ENCODE peak calls at places on chromosome 10, in six cellular contexts. J is GM23248, X is HCT116, C is SK-N-SH, O is PC-3, T is MM.1S. U is an unnamed sample.

GRCh38 chr10:61452655-61453641 is at the start of gene TMEM26:
- DNase-seq in C (peak), X (no peak), T (no peak), J (peak), O (no peak), U (peak)

GRCh38 chr10:71547290-71547689 is 150.6 kb downstream of the CDH23 start:
- DNase-seq in C (no peak), X (no peak), J (no peak), T (no peak), O (no peak), U (no peak)

GRCh38 chr10:101812606-101813005 is 5.6 kb downstream of the OGA start:
- DNase-seq in X (no peak), O (no peak), C (no peak), T (no peak), J (peak), U (no peak)

GRCh38 chr10:6494934-6495592 is 85.0 kb downstream of the PRKCQ start:
- DNase-seq in O (no peak), J (peak), C (no peak), X (no peak), T (no peak), U (no peak)

GRCh38 chr10:14481014-14481413 is 150.3 kb upstream of the FRMD4A start:
- DNase-seq in X (no peak), T (no peak), O (no peak), C (no peak), J (no peak), U (no peak)

GRCh38 chr10:99438890-99439289 is 8.5 kb upstream of the GOT1 start:
- DNase-seq in X (no peak), T (no peak), J (no peak), O (no peak), C (no peak), U (no peak)

GRCh38 chr10:77696584-77696983 is 59.0 kb upstream of the KCNMA1 start:
- DNase-seq in C (no peak), T (no peak), J (no peak), O (no peak), X (no peak), U (no peak)

GRCh38 chr10:104391969-104392296 is 38.3 kb downstream of the CFAP58 start:
- DNase-seq in C (no peak), X (no peak), O (no peak), J (no peak), T (no peak), U (no peak)

GRCh38 chr10:91088300-91089140 is 131.9 kb upstream of the PCGF5 start:
- DNase-seq in J (peak), O (peak), C (no peak), T (peak), X (peak), U (no peak)

GRCh38 chr10:75235375-75236177 is at the start of gene COMTD1:
- DNase-seq in T (peak), O (peak), J (peak), C (peak), X (peak), U (peak)

GRCh38 chr10:6722616-6723004 is 142.5 kb upstream of the PRKCQ start:
- DNase-seq in T (no peak), J (peak), C (no peak), O (no peak), X (peak), U (no peak)

GRCh38 chr10:97589479-97589878 is at the start of gene C10orf62:
- DNase-seq in J (no peak), O (no peak), T (no peak), C (peak), X (no peak), U (no peak)

GRCh38 chr10:10596256-10596655 is 421.4 kb upstream of the CELF2 start:
- DNase-seq in C (no peak), T (no peak), O (no peak), X (no peak), J (no peak), U (no peak)

GRCh38 chr10:43340619-43341018 is 30.8 kb upstream of the FXYD4 start:
- DNase-seq in C (no peak), X (peak), J (no peak), T (no peak), O (peak), U (no peak)

GRCh38 chr10:61992683-61993629 is 91.5 kb downstream of the ARID5B start:
- DNase-seq in X (no peak), C (peak), J (peak), T (no peak), O (peak), U (no peak)

GRCh38 chr10:89203237-89203636 is 3.9 kb downstream of the CH25H start:
- DNase-seq in J (peak), C (no peak), X (no peak), O (no peak), T (no peak), U (no peak)

GRCh38 chr10:98217793-98218192 is 50.2 kb downstream of the LOXL4 start:
- DNase-seq in O (no peak), T (no peak), C (no peak), X (no peak), J (no peak), U (no peak)

GRCh38 chr10:75803816-75804576 is 372.6 kb downstream of the LRMDA start:
- DNase-seq in J (no peak), O (no peak), C (no peak), T (no peak), X (no peak), U (no peak)

GRCh38 chr10:75611081-75611971 is 179.9 kb downstream of the LRMDA start:
- DNase-seq in X (no peak), J (no peak), T (peak), O (no peak), C (no peak), U (no peak)

GRCh38 chr10:130023454-130024230 is 59.6 kb upstream of the EBF3 start:
- DNase-seq in C (no peak), J (no peak), T (no peak), O (peak), X (no peak), U (no peak)

GRCh38 chr10:16439294-16439693 is 2.5 kb downstream of the PTER start:
- DNase-seq in O (no peak), C (no peak), X (no peak), T (no peak), J (peak), U (no peak)

GRCh38 chr10:102150970-102151773 is 1.0 kb upstream of the NOLC1 start:
- DNase-seq in O (peak), C (no peak), T (no peak), J (peak), X (no peak), U (no peak)

GRCh38 chr10:53025172-53025651 is 252.6 kb upstream of the MBL2 start:
- DNase-seq in C (no peak), O (peak), T (no peak), X (no peak), J (peak), U (no peak)

GRCh38 chr10:4008676-4009382 is 223.8 kb upstream of the KLF6 start:
- DNase-seq in X (no peak), T (no peak), J (peak), O (no peak), C (no peak), U (no peak)

GRCh38 chr10:97765201-97765600 is 6.6 kb downstream of the SFRP5 start:
- DNase-seq in J (no peak), C (no peak), X (no peak), T (no peak), O (no peak), U (no peak)

GRCh38 chr10:102140218-102140617 is 7.4 kb downstream of the PPRC1 start:
- DNase-seq in J (no peak), X (no peak), C (no peak), O (no peak), T (no peak), U (no peak)

GRCh38 chr10:96618648-96619047 is 31.8 kb upstream of the TM9SF3 start:
- DNase-seq in J (peak), O (no peak), T (no peak), C (no peak), X (no peak), U (no peak)

GRCh38 chr10:79192677-79193003 is 123.9 kb downstream of the ZMIZ1 start:
- DNase-seq in C (no peak), J (peak), T (no peak), X (no peak), O (peak), U (no peak)

GRCh38 chr10:71837085-71837827 is 13.8 kb downstream of the PSAP start:
- DNase-seq in O (no peak), X (no peak), T (no peak), J (no peak), C (peak), U (peak)

GRCh38 chr10:131170042-131170983 is 141.2 kb downstream of the TCERG1L start:
- DNase-seq in X (no peak), O (no peak), T (no peak), J (no peak), C (no peak), U (no peak)
- TF ChIP-seq EZH2phosphoT487 in X (no peak), O (no peak), T (no peak), J (no peak), C (no peak), U (no peak)

DNA sequence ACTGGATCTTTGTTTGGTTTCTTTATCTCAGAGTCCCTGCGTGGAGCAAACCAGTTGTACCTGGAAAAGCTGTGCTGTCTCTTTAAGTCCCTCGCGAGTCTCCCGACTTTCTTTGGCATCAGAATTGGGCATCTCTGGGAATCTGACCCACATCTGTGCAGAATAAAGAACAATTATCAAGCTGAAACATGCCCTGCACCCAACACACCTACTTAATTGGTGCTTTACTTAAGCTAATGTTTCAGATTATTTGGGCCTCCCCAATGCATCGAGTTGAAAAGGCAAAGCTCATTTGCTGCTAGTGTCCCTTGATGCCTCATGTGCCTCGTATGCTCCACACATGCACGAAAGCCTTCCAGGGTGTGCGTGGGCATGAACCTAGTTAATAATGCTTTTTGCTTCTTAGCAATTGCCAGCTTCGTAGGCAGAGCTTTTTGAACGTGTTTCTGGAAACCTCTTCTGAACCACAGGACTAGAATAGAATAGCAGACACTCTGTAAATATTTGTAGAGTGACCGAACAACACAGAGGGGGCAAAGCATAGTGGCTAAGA is 26.6 kb upstream of the FGFR2 start:
- DNase-seq in T (no peak), C (no peak), X (no peak), O (no peak), J (no peak), U (no peak)
- H3K4me2 ChIP-seq in T (no peak), C (no peak), X (no peak), O (no peak), J (no peak), U (no peak)

GRCh38 chr10:30629653-30630052 is at the start of gene LYZL2:
- DNase-seq in J (no peak), X (no peak), O (no peak), T (no peak), C (no peak), U (no peak)

GRCh38 chr10:30630571-30630970 is 1.0 kb upstream of the LYZL2 start:
- DNase-seq in X (no peak), C (no peak), J (peak), O (no peak), T (peak), U (no peak)

DNA sequence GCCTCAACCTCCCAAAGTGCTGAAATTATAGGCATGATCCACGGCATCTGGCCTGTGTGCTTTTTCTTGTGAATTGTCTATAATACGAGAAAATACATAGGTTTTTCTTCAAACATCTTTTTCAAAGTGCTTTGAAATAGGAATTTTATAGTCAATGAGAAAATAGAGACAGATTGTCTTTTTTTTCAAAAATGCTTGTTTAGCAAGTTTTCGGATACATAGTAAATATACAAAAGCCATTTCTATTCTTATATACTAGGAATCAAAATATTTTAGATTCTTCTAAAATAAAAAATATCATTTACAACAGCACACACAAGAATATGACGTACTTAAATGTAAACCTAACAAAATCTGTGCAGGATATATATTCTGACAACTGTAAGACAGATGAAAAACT is 1.6 kb upstream of the LYZL2 start:
- DNase-seq in J (no peak), O (no peak), X (no peak), C (no peak), T (no peak), U (no peak)
- H3K9ac ChIP-seq in J (peak), O (no peak), X (no peak), C (no peak), T (peak), U (no peak)

GRCh38 chr10:49290131-49290530 is 8.8 kb upstream of the C10orf71 start:
- DNase-seq in X (no peak), J (no peak), C (peak), O (no peak), T (no peak), U (no peak)

GRCh38 chr10:49292565-49293207 is 6.3 kb upstream of the C10orf71 start:
- DNase-seq in J (no peak), T (no peak), X (no peak), O (no peak), C (no peak), U (no peak)

GRCh38 chr10:49288341-49289065 is 10.5 kb upstream of the C10orf71 start:
- DNase-seq in J (no peak), X (no peak), O (no peak), T (no peak), C (no peak), U (no peak)

GRCh38 chr10:49289480-49289879 is 9.5 kb upstream of the C10orf71 start:
- DNase-seq in T (no peak), J (no peak), X (no peak), C (peak), O (no peak), U (no peak)

GRCh38 chr10:49290607-49291006 is 8.4 kb upstream of the C10orf71 start:
- DNase-seq in T (no peak), X (no peak), J (no peak), C (no peak), O (no peak), U (no peak)
- TF ChIP-seq EZH2phosphoT487 in T (no peak), X (no peak), J (no peak), C (no peak), O (no peak), U (no peak)

GRCh38 chr10:132461683-132462231 is 64.8 kb downstream of the PWWP2B start:
- DNase-seq in C (no peak), O (peak), J (peak), T (no peak), X (no peak), U (no peak)

GRCh38 chr10:132462463-132463332 is 65.7 kb downstream of the PWWP2B start:
- DNase-seq in T (no peak), O (no peak), J (no peak), C (no peak), X (no peak), U (no peak)

GRCh38 chr10:132460071-132460470 is 63.1 kb downstream of the PWWP2B start:
- DNase-seq in C (no peak), T (no peak), J (no peak), X (no peak), O (no peak), U (no peak)

GRCh38 chr10:132460691-132461090 is 63.7 kb downstream of the PWWP2B start:
- DNase-seq in C (no peak), T (no peak), J (no peak), O (no peak), X (no peak), U (no peak)

DNA sequence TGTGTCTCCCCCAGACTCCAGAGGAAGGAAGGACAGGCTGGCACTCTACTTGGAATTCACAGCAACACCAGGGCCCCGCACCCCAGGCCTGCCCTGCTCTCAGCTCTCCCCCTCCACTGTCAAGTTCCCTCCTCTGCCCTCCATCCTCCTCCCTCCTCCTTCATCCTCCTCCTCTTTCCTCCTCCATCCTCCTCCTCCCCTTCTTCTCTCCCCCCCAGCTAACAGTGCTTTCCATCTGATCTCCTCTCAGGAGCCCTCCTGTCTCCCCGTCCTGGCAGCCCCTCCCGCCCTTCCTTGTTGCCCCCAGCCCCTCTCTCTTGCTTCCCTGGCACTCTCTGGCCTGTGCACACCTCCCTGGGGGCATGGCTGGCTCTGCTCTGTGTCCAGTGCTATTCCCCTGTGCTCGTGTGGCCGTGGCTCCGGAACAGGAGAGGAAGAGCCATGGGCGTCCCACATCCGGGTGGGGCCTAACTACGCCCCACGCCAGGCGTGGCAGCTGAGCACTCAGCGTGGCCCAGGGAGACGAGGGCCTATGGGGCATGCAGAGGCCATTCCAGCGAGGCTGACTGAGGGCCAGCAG is 64.2 kb downstream of the PWWP2B start:
- DNase-seq in C (no peak), X (no peak), O (no peak), J (no peak), T (no peak), U (no peak)
- H3K4me2 ChIP-seq in C (no peak), X (no peak), O (no peak), J (no peak), T (no peak), U (no peak)

GRCh38 chr10:17452060-17452894 is 2.1 kb downstream of the ST8SIA6 start:
- DNase-seq in J (no peak), X (no peak), T (no peak), C (no peak), O (no peak), U (no peak)
- H3K9ac ChIP-seq in J (no peak), X (no peak), T (no peak), C (no peak), O (no peak), U (no peak)

DNA sequence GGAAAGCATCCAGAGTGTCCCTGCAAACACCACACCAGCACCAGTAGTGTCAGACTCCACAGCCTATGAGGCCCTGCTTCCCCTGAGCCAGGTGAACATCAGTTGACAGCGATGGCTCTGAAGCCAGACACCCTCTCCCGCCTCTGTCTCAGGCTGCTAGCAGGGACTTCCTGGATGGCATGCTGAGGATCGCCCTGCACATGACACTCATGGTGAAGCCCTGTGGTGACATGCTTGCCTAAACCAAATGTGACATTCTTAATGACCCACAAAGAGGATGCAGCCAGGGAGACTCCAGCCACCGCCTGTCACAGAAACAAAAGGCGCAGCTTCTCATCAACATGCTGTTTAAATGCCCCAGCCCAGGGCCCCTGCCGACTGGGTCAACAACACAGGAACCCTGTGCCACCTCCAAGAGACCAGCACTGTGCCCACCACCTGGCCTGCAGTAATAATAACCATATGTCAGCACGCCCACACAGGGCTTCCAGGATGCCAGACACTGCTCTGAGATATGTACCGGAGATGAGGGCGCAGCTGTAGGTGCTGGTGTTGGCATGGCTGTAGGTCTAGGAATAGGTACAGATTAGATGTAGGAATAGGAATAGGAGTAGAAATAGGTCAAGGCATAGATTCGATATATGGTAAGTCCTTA is 81.3 kb downstream of the GRID1 start:
- DNase-seq in J (no peak), C (peak), X (no peak), O (no peak), T (no peak), U (no peak)
- TF ChIP-seq EZH2phosphoT487 in J (no peak), C (no peak), X (no peak), O (no peak), T (no peak), U (no peak)

DNA sequence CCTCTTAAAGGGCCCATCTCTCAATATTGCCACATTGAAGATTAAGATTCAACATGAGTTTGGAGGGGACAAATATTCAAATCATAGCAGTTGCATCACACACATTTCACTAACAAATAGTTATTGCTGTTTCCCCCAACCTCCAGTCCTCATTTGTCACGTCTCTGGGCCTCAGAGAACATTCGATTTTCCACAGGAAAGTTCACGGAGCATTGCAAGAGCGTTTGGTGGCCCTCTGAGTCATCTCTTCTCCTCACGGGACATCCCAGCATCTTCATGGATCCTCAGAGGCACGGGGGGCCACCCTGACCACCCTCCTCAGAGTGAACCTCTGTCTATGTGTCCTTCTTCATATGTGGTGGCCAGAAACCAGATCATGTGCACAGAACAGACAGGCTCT is 50.3 kb upstream of the CHST15 start:
- DNase-seq in C (no peak), J (no peak), X (no peak), T (no peak), O (no peak), U (no peak)
- H3K4me2 ChIP-seq in C (no peak), J (no peak), X (no peak), T (no peak), O (no peak), U (no peak)

GRCh38 chr10:132572545-132572937 is 35.0 kb downstream of the INPP5A start:
- DNase-seq in C (no peak), X (no peak), O (peak), J (peak), T (no peak), U (peak)
- H3K9ac ChIP-seq in C (no peak), X (no peak), O (peak), J (no peak), T (peak), U (no peak)